ENCODE peak calls at places on chromosomes 5 and 9, in eight cellular contexts. F is fibroblast of lung, U is keratinocyte, Q is kidney, O is endodermal cell, Y is mammary epithelial cell, B is astrocyte, J is HCT116. N is an unnamed sample.

GRCh38 chr5:6176294-6176693 is 202.1 kb downstream of the MED10 start:
- DNase-seq in F (no peak), U (no peak), Q (no peak), O (no peak), Y (no peak), B (no peak), J (no peak), N (no peak)

GRCh38 chr5:157890825-157891587 is 32.1 kb upstream of the CLINT1 start:
- DNase-seq in F (no peak), U (no peak), Q (no peak), O (no peak), Y (no peak), B (no peak), J (no peak), N (no peak)

GRCh38 chr5:127492854-127493738 is 24.3 kb upstream of the PRRC1 start:
- DNase-seq in F (peak), U (no peak), Q (no peak), O (no peak), Y (peak), B (peak), J (peak), N (peak)

GRCh38 chr5:51657340-51658240 is 274.3 kb downstream of the ISL1 start:
- DNase-seq in F (no peak), U (no peak), Q (no peak), O (no peak), Y (peak), B (no peak), J (no peak), N (no peak)

GRCh38 chr5:103444333-103445038 is 118.1 kb downstream of the NUDT12 start:
- DNase-seq in F (no peak), U (no peak), Q (no peak), O (no peak), Y (peak), B (no peak), J (no peak), N (no peak)

GRCh38 chr9:532707-533106 is 308.8 kb upstream of the DMRT1 start:
- DNase-seq in F (no peak), U (no peak), Q (no peak), O (no peak), Y (no peak), B (no peak), J (no peak), N (no peak)

GRCh38 chr5:146342882-146343865 is 4.5 kb downstream of the POU4F3 start:
- DNase-seq in F (no peak), U (no peak), Q (no peak), O (peak), Y (no peak), B (no peak), J (no peak), N (no peak)

GRCh38 chr5:149857499-149857898 is 87.1 kb downstream of the PDE6A start:
- DNase-seq in F (peak), U (no peak), Q (peak), O (no peak), Y (peak), B (no peak), J (no peak), N (peak)

GRCh38 chr9:6243746-6244145 is 28.1 kb downstream of the IL33 start:
- DNase-seq in F (no peak), U (no peak), Q (no peak), O (no peak), Y (peak), B (peak), J (no peak), N (peak)

GRCh38 chr5:133392448-133392847 is 219.9 kb downstream of the FSTL4 start:
- DNase-seq in F (no peak), U (no peak), Q (no peak), O (peak), Y (no peak), B (no peak), J (no peak), N (no peak)

GRCh38 chr5:111461261-111461671 is 51.1 kb downstream of the STARD4 start:
- DNase-seq in F (peak), U (no peak), Q (no peak), O (peak), Y (peak), B (no peak), J (no peak), N (peak)

GRCh38 chr5:1652873-1653707 is 129.3 kb upstream of the LPCAT1 start:
- DNase-seq in F (no peak), U (no peak), Q (peak), O (peak), Y (peak), B (no peak), J (no peak), N (no peak)

GRCh38 chr5:123204224-123204623 is 115.2 kb downstream of the PRDM6 start:
- DNase-seq in F (peak), U (no peak), Q (no peak), O (no peak), Y (no peak), B (peak), J (no peak), N (no peak)

GRCh38 chr9:134062461-134063087 is 5.3 kb downstream of the BRD3 start:
- DNase-seq in F (no peak), U (no peak), Q (peak), O (peak), Y (no peak), B (no peak), J (no peak), N (no peak)

GRCh38 chr9:70478963-70479641 is 64.6 kb upstream of the KLF9 start:
- DNase-seq in F (peak), U (no peak), Q (no peak), O (no peak), Y (no peak), B (no peak), J (no peak), N (no peak)

GRCh38 chr5:143788401-143788800 is 23.6 kb upstream of the HMHB1 start:
- DNase-seq in F (no peak), U (no peak), Q (no peak), O (no peak), Y (no peak), B (no peak), J (no peak), N (no peak)

GRCh38 chr9:21709464-21710058 is 92.9 kb upstream of the MTAP start:
- DNase-seq in F (peak), U (peak), Q (no peak), O (peak), Y (peak), B (no peak), J (peak), N (peak)

GRCh38 chr9:137876781-137877386 is 698 bp upstream of the CACNA1B start:
- DNase-seq in F (no peak), U (no peak), Q (no peak), O (no peak), Y (no peak), B (no peak), J (no peak), N (no peak)

GRCh38 chr9:71754151-71754550 is 14.2 kb downstream of the CEMIP2 start:
- DNase-seq in F (no peak), U (no peak), Q (no peak), O (no peak), Y (no peak), B (no peak), J (no peak), N (no peak)

GRCh38 chr9:81885586-81885985 is 42.6 kb upstream of the SPATA31D4 start:
- DNase-seq in F (no peak), U (no peak), Q (no peak), O (no peak), Y (no peak), B (no peak), J (no peak), N (no peak)

GRCh38 chr5:24365406-24365805 is 279.4 kb downstream of the CDH10 start:
- DNase-seq in F (no peak), U (no peak), Q (no peak), O (no peak), Y (no peak), B (peak), J (no peak), N (no peak)

GRCh38 chr5:111774525-111774924 is 17.5 kb upstream of the NREP start:
- DNase-seq in F (peak), U (no peak), Q (peak), O (peak), Y (peak), B (peak), J (no peak), N (peak)

GRCh38 chr5:149667084-149667826 is 62.9 kb upstream of the PPARGC1B start:
- DNase-seq in F (peak), U (no peak), Q (no peak), O (peak), Y (peak), B (no peak), J (peak), N (peak)

GRCh38 chr9:114462791-114463190 is 42.5 kb downstream of the WHRN start:
- DNase-seq in F (no peak), U (no peak), Q (no peak), O (no peak), Y (no peak), B (no peak), J (no peak), N (no peak)

DNA sequence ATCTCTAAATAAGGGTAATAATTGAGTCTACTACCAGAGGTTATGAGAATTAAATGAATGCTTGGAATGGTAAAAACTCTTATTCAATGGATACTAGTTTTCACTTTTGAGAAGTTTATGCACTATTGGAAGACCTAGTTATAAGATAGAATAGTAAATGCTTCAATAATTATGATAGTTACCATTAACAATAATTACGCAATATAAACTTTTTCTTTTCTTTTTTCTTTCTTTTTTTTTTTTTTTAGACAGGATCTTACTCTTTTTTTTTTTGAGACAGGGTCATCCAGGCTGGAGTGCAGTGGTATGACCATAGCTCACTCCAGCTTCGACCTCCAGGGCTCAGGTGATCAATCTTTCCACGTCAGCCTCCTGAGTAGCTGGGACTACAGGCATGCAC is 6.7 kb downstream of the ALDOB start:
- DNase-seq in F (no peak), U (no peak), Q (no peak), O (no peak), Y (no peak), B (no peak), J (no peak), N (no peak)
- H3K9ac ChIP-seq in F (no peak), U (no peak), Q (no peak), O (no peak), Y (no peak), B (no peak), J (no peak), N (no peak)

GRCh38 chr9:77960356-77961153 is 71.1 kb downstream of the GNAQ start:
- DNase-seq in F (no peak), U (no peak), Q (no peak), O (peak), Y (no peak), B (no peak), J (no peak), N (peak)
- H3K9ac ChIP-seq in F (no peak), U (no peak), Q (no peak), O (no peak), Y (no peak), B (no peak), J (no peak), N (no peak)

DNA sequence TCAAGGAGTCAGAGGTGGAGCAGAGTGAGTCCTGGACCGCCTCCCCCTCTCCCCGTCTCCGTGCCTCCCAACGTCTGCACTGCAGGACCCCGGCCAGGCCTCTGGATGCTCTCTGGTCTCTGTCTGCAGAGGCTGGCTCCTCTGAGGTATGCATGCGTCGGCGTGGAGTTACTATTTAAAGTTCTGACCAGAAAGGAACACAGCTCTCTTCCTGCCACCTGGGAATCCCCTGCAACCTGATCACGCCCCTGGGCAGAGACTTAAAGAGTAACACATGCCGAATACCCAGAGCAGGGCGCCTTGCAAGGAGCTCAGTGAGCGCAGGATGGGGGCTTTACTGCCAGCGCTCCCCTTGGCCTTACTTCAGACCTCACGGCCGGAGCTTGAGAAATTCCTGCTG is 16.0 kb downstream of the ANXA6 start:
- DNase-seq in F (no peak), U (no peak), Q (no peak), O (peak), Y (peak), B (no peak), J (no peak), N (peak)
- H3K9ac ChIP-seq in F (no peak), U (no peak), Q (no peak), O (no peak), Y (no peak), B (no peak), J (no peak), N (peak)

GRCh38 chr5:172685036-172685435 is 44.0 kb downstream of the NEURL1B start:
- DNase-seq in F (no peak), U (no peak), Q (no peak), O (no peak), Y (no peak), B (no peak), J (no peak), N (no peak)

GRCh38 chr5:172681421-172681820 is 40.4 kb downstream of the NEURL1B start:
- DNase-seq in F (no peak), U (no peak), Q (no peak), O (no peak), Y (no peak), B (no peak), J (no peak), N (no peak)

GRCh38 chr5:172683264-172683663 is 42.2 kb downstream of the NEURL1B start:
- DNase-seq in F (no peak), U (no peak), Q (peak), O (peak), Y (no peak), B (no peak), J (no peak), N (no peak)

GRCh38 chr5:172686111-172686510 is 45.0 kb downstream of the NEURL1B start:
- DNase-seq in F (no peak), U (no peak), Q (peak), O (no peak), Y (no peak), B (no peak), J (no peak), N (no peak)

DNA sequence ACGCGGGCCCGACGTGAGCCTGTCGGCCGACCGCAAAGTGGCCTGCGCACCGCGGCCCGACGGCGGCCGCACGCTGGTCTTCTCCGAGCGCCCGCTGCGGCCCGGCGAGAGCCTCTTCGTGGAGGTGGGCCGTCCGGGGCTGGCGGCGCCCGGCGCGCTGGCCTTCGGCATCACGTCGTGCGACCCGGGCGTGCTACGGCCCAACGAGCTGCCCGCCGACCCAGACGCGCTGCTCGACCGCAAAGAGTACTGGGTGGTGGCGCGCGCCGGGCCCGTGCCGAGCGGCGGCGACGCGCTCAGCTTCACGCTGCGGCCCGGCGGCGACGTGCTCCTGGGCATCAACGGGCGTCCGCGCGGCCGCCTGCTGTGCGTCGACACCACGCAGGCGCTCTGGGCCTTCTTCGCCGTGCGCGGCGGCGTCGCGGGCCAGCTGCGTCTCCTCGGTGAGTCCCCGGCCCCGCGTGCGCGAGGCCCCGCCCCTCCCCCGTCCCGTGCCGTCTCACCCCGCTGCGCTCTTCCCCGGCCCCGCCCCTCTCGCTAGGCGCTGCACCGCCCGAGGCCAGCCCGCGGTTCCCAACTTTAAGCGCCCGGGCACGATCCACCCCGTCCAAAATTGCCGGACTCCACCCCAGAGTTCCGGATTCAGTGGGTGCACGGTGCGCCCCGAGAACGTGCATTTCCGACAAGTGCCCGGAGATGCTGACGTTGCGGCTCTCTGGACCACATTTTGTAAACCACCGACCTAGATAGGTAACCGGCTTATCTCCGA is 42.8 kb downstream of the NEURL1B start:
- DNase-seq in F (no peak), U (no peak), Q (peak), O (peak), Y (no peak), B (no peak), J (no peak), N (no peak)
- H3K9ac ChIP-seq in F (no peak), U (no peak), Q (no peak), O (no peak), Y (no peak), B (no peak), J (no peak), N (no peak)

GRCh38 chr9:132192728-132193127 is 30.9 kb downstream of the NTNG2 start:
- DNase-seq in F (no peak), U (no peak), Q (no peak), O (no peak), Y (no peak), B (no peak), J (no peak), N (no peak)
- H3K9ac ChIP-seq in F (no peak), U (no peak), Q (no peak), O (no peak), Y (no peak), B (no peak), J (no peak), N (no peak)

GRCh38 chr9:76159288-76159926 is 234.8 kb downstream of the RFK start:
- DNase-seq in F (no peak), U (no peak), Q (no peak), O (no peak), Y (no peak), B (no peak), J (no peak), N (no peak)

GRCh38 chr9:76162751-76163500 is 231.3 kb downstream of the RFK start:
- DNase-seq in F (peak), U (no peak), Q (no peak), O (no peak), Y (no peak), B (peak), J (no peak), N (peak)

GRCh38 chr9:76161103-76161502 is 233.1 kb downstream of the RFK start:
- DNase-seq in F (no peak), U (no peak), Q (no peak), O (no peak), Y (no peak), B (peak), J (no peak), N (no peak)

GRCh38 chr9:76162109-76162730 is 232.0 kb downstream of the RFK start:
- DNase-seq in F (no peak), U (no peak), Q (no peak), O (no peak), Y (no peak), B (peak), J (no peak), N (peak)

GRCh38 chr9:76161546-76161945 is 232.7 kb downstream of the RFK start:
- DNase-seq in F (peak), U (no peak), Q (no peak), O (peak), Y (no peak), B (peak), J (no peak), N (peak)
- H3K9ac ChIP-seq in F (no peak), U (no peak), Q (no peak), O (no peak), Y (no peak), B (no peak), J (no peak), N (peak)

GRCh38 chr9:135736265-135736978 is 34.4 kb downstream of the KCNT1 start:
- DNase-seq in F (no peak), U (no peak), Q (no peak), O (peak), Y (no peak), B (no peak), J (no peak), N (no peak)
- H3K9ac ChIP-seq in F (no peak), U (no peak), Q (no peak), O (no peak), Y (no peak), B (no peak), J (no peak), N (no peak)

N was measured in adipocyte.